ENCODE peak calls at places on chromosomes 11 and 22, in ten cellular contexts. One of them, this sample, is unnamed.

GRCh38 chr11:124798991-124799383 is 1.2 kb downstream of the MSANTD2 start:
- DNase-seq in kidney tubule cell: peak; percentile 71
- DNase-seq in tibial artery: no peak
- DNase-seq in stimulated activated CD4-positive, alpha-beta T cell treated with anti-CD3 and anti-CD28 coated beads, Interleukin-1b, Interleukin-23, amount 100 ng/mL, for 24 hours: no peak
- DNase-seq in BE2C: no peak
- DNase-seq in cardiac muscle cell: peak; percentile 77
- DNase-seq in T-helper 1 cell: peak; percentile 20
- DNase-seq in NCI-H1417: no peak
- DNase-seq in coronary artery: no peak
- DNase-seq in activated CD8-positive, alpha-beta T cell treated with anti-CD3 and anti-CD28 coated beads for 36 hours: peak; percentile 10
- DNase-seq in this sample: no peak

GRCh38 chr11:112499908-112500204 is 239.2 kb upstream of the PLET1 start:
- DNase-seq in cardiac muscle cell: no peak
- DNase-seq in kidney tubule cell: no peak
- DNase-seq in T-helper 1 cell: no peak
- DNase-seq in BE2C: no peak
- DNase-seq in stimulated activated CD4-positive, alpha-beta T cell treated with anti-CD3 and anti-CD28 coated beads, Interleukin-1b, Interleukin-23, amount 100 ng/mL, for 24 hours: no peak
- DNase-seq in coronary artery: no peak
- DNase-seq in tibial artery: no peak
- DNase-seq in NCI-H1417: no peak
- DNase-seq in activated CD8-positive, alpha-beta T cell treated with anti-CD3 and anti-CD28 coated beads for 36 hours: no peak
- DNase-seq in this sample: no peak

GRCh38 chr11:368414-369335 is 624 bp upstream of the B4GALNT4 start:
- DNase-seq in T-helper 1 cell: no peak
- DNase-seq in tibial artery: no peak
- DNase-seq in BE2C: no peak
- DNase-seq in kidney tubule cell: peak; percentile 18
- DNase-seq in coronary artery: no peak
- DNase-seq in activated CD8-positive, alpha-beta T cell treated with anti-CD3 and anti-CD28 coated beads for 36 hours: no peak
- DNase-seq in NCI-H1417: no peak
- DNase-seq in stimulated activated CD4-positive, alpha-beta T cell treated with anti-CD3 and anti-CD28 coated beads, Interleukin-1b, Interleukin-23, amount 100 ng/mL, for 24 hours: no peak
- DNase-seq in cardiac muscle cell: peak; percentile 21
- DNase-seq in this sample: peak; percentile 85

GRCh38 chr11:32566527-32566926 is 17.1 kb upstream of the EIF3M start:
- DNase-seq in activated CD8-positive, alpha-beta T cell treated with anti-CD3 and anti-CD28 coated beads for 36 hours: no peak
- DNase-seq in cardiac muscle cell: no peak
- DNase-seq in coronary artery: no peak
- DNase-seq in NCI-H1417: no peak
- DNase-seq in tibial artery: no peak
- DNase-seq in T-helper 1 cell: peak; percentile 11
- DNase-seq in kidney tubule cell: no peak
- DNase-seq in BE2C: no peak
- DNase-seq in stimulated activated CD4-positive, alpha-beta T cell treated with anti-CD3 and anti-CD28 coated beads, Interleukin-1b, Interleukin-23, amount 100 ng/mL, for 24 hours: no peak
- DNase-seq in this sample: no peak

GRCh38 chr22:42582987-42583386 is 29.2 kb downstream of the SERHL2 start:
- DNase-seq in coronary artery: no peak
- DNase-seq in T-helper 1 cell: no peak
- DNase-seq in NCI-H1417: no peak
- DNase-seq in activated CD8-positive, alpha-beta T cell treated with anti-CD3 and anti-CD28 coated beads for 36 hours: no peak
- DNase-seq in stimulated activated CD4-positive, alpha-beta T cell treated with anti-CD3 and anti-CD28 coated beads, Interleukin-1b, Interleukin-23, amount 100 ng/mL, for 24 hours: no peak
- DNase-seq in kidney tubule cell: no peak
- DNase-seq in cardiac muscle cell: no peak
- DNase-seq in BE2C: no peak
- DNase-seq in tibial artery: no peak
- DNase-seq in this sample: no peak

GRCh38 chr11:110147965-110148709 is 54.9 kb downstream of the ZC3H12C start:
- DNase-seq in stimulated activated CD4-positive, alpha-beta T cell treated with anti-CD3 and anti-CD28 coated beads, Interleukin-1b, Interleukin-23, amount 100 ng/mL, for 24 hours: no peak
- DNase-seq in kidney tubule cell: peak; percentile 91
- DNase-seq in NCI-H1417: no peak
- DNase-seq in coronary artery: no peak
- DNase-seq in activated CD8-positive, alpha-beta T cell treated with anti-CD3 and anti-CD28 coated beads for 36 hours: no peak
- DNase-seq in BE2C: no peak
- DNase-seq in cardiac muscle cell: peak; percentile 93
- DNase-seq in tibial artery: no peak
- DNase-seq in T-helper 1 cell: no peak
- DNase-seq in this sample: no peak

GRCh38 chr11:125390949-125391348 is 105.1 kb downstream of the FEZ1 start:
- DNase-seq in cardiac muscle cell: peak; percentile 83
- DNase-seq in T-helper 1 cell: no peak
- DNase-seq in tibial artery: no peak
- DNase-seq in NCI-H1417: no peak
- DNase-seq in coronary artery: no peak
- DNase-seq in stimulated activated CD4-positive, alpha-beta T cell treated with anti-CD3 and anti-CD28 coated beads, Interleukin-1b, Interleukin-23, amount 100 ng/mL, for 24 hours: no peak
- DNase-seq in BE2C: no peak
- DNase-seq in kidney tubule cell: no peak
- DNase-seq in activated CD8-positive, alpha-beta T cell treated with anti-CD3 and anti-CD28 coated beads for 36 hours: no peak
- DNase-seq in this sample: no peak

GRCh38 chr11:69840371-69841169 is 21.4 kb upstream of the FGF3 start:
- DNase-seq in NCI-H1417: no peak
- DNase-seq in T-helper 1 cell: no peak
- DNase-seq in stimulated activated CD4-positive, alpha-beta T cell treated with anti-CD3 and anti-CD28 coated beads, Interleukin-1b, Interleukin-23, amount 100 ng/mL, for 24 hours: no peak
- DNase-seq in tibial artery: no peak
- DNase-seq in cardiac muscle cell: no peak
- DNase-seq in coronary artery: peak; percentile 64
- DNase-seq in kidney tubule cell: peak; percentile 65
- DNase-seq in BE2C: peak; percentile 74
- DNase-seq in activated CD8-positive, alpha-beta T cell treated with anti-CD3 and anti-CD28 coated beads for 36 hours: no peak
- DNase-seq in this sample: no peak

GRCh38 chr11:12099132-12099873 is 11.1 kb upstream of the MICAL2 start:
- DNase-seq in NCI-H1417: no peak
- DNase-seq in activated CD8-positive, alpha-beta T cell treated with anti-CD3 and anti-CD28 coated beads for 36 hours: no peak
- DNase-seq in kidney tubule cell: no peak
- DNase-seq in cardiac muscle cell: no peak
- DNase-seq in tibial artery: no peak
- DNase-seq in coronary artery: no peak
- DNase-seq in T-helper 1 cell: no peak
- DNase-seq in BE2C: no peak
- DNase-seq in stimulated activated CD4-positive, alpha-beta T cell treated with anti-CD3 and anti-CD28 coated beads, Interleukin-1b, Interleukin-23, amount 100 ng/mL, for 24 hours: no peak
- DNase-seq in this sample: no peak

GRCh38 chr11:15671216-15671615 is 556.5 kb downstream of the INSC start:
- DNase-seq in NCI-H1417: no peak
- DNase-seq in stimulated activated CD4-positive, alpha-beta T cell treated with anti-CD3 and anti-CD28 coated beads, Interleukin-1b, Interleukin-23, amount 100 ng/mL, for 24 hours: no peak
- DNase-seq in coronary artery: no peak
- DNase-seq in BE2C: no peak
- DNase-seq in T-helper 1 cell: no peak
- DNase-seq in cardiac muscle cell: no peak
- DNase-seq in tibial artery: no peak
- DNase-seq in kidney tubule cell: no peak
- DNase-seq in activated CD8-positive, alpha-beta T cell treated with anti-CD3 and anti-CD28 coated beads for 36 hours: no peak
- DNase-seq in this sample: no peak

GRCh38 chr11:3040881-3041280 is 16.3 kb downstream of the CARS1 start:
- DNase-seq in NCI-H1417: no peak
- DNase-seq in coronary artery: no peak
- DNase-seq in T-helper 1 cell: no peak
- DNase-seq in kidney tubule cell: no peak
- DNase-seq in activated CD8-positive, alpha-beta T cell treated with anti-CD3 and anti-CD28 coated beads for 36 hours: no peak
- DNase-seq in stimulated activated CD4-positive, alpha-beta T cell treated with anti-CD3 and anti-CD28 coated beads, Interleukin-1b, Interleukin-23, amount 100 ng/mL, for 24 hours: no peak
- DNase-seq in BE2C: no peak
- DNase-seq in cardiac muscle cell: no peak
- DNase-seq in tibial artery: no peak
- DNase-seq in this sample: no peak

GRCh38 chr11:100827934-100828661 is 141.0 kb downstream of the ARHGAP42 start:
- DNase-seq in kidney tubule cell: peak; percentile 89
- DNase-seq in activated CD8-positive, alpha-beta T cell treated with anti-CD3 and anti-CD28 coated beads for 36 hours: peak; percentile 6
- DNase-seq in T-helper 1 cell: no peak
- DNase-seq in NCI-H1417: peak; percentile 30
- DNase-seq in BE2C: peak; percentile 47
- DNase-seq in tibial artery: no peak
- DNase-seq in coronary artery: no peak
- DNase-seq in cardiac muscle cell: peak; percentile 46
- DNase-seq in stimulated activated CD4-positive, alpha-beta T cell treated with anti-CD3 and anti-CD28 coated beads, Interleukin-1b, Interleukin-23, amount 100 ng/mL, for 24 hours: no peak
- DNase-seq in this sample: no peak

GRCh38 chr22:46348099-46348695 is 12.7 kb downstream of the TRMU start:
- DNase-seq in T-helper 1 cell: no peak
- DNase-seq in NCI-H1417: no peak
- DNase-seq in kidney tubule cell: no peak
- DNase-seq in stimulated activated CD4-positive, alpha-beta T cell treated with anti-CD3 and anti-CD28 coated beads, Interleukin-1b, Interleukin-23, amount 100 ng/mL, for 24 hours: no peak
- DNase-seq in BE2C: no peak
- DNase-seq in coronary artery: no peak
- DNase-seq in tibial artery: no peak
- DNase-seq in activated CD8-positive, alpha-beta T cell treated with anti-CD3 and anti-CD28 coated beads for 36 hours: no peak
- DNase-seq in cardiac muscle cell: no peak
- DNase-seq in this sample: no peak

GRCh38 chr11:99422581-99423434 is 402.1 kb downstream of the CNTN5 start:
- DNase-seq in tibial artery: no peak
- DNase-seq in kidney tubule cell: no peak
- DNase-seq in T-helper 1 cell: no peak
- DNase-seq in NCI-H1417: no peak
- DNase-seq in stimulated activated CD4-positive, alpha-beta T cell treated with anti-CD3 and anti-CD28 coated beads, Interleukin-1b, Interleukin-23, amount 100 ng/mL, for 24 hours: no peak
- DNase-seq in BE2C: no peak
- DNase-seq in cardiac muscle cell: no peak
- DNase-seq in activated CD8-positive, alpha-beta T cell treated with anti-CD3 and anti-CD28 coated beads for 36 hours: no peak
- DNase-seq in coronary artery: no peak
- DNase-seq in this sample: no peak

GRCh38 chr11:30128269-30128932 is 102.4 kb upstream of the FSHB start:
- DNase-seq in coronary artery: no peak
- DNase-seq in NCI-H1417: peak; percentile 69
- DNase-seq in T-helper 1 cell: no peak
- DNase-seq in stimulated activated CD4-positive, alpha-beta T cell treated with anti-CD3 and anti-CD28 coated beads, Interleukin-1b, Interleukin-23, amount 100 ng/mL, for 24 hours: no peak
- DNase-seq in activated CD8-positive, alpha-beta T cell treated with anti-CD3 and anti-CD28 coated beads for 36 hours: no peak
- DNase-seq in cardiac muscle cell: peak; percentile 63
- DNase-seq in tibial artery: no peak
- DNase-seq in kidney tubule cell: peak; percentile 43
- DNase-seq in BE2C: no peak
- DNase-seq in this sample: no peak